ENCODE peak calls at places on chromosomes 12 and 14, in seven cellular contexts. One of them, this sample, is unnamed.

GRCh38 chr14:104322531-104323466 is 184.4 kb downstream of the KIF26A start:
- DNase-seq in lower lobe of right lung: no peak
- DNase-seq in colonic mucosa: peak; percentile 17
- DNase-seq in mucosa of descending colon: peak; percentile 38
- DNase-seq in adrenal gland: no peak
- DNase-seq in OCI-LY7: no peak
- DNase-seq in mammary epithelial cell: no peak
- DNase-seq in this sample: no peak

GRCh38 chr12:6226002-6226700 is 26.0 kb downstream of the CD9 start:
- DNase-seq in mammary epithelial cell: peak; percentile 90
- DNase-seq in mucosa of descending colon: peak; percentile 61
- DNase-seq in colonic mucosa: peak; percentile 68
- DNase-seq in OCI-LY7: no peak
- DNase-seq in lower lobe of right lung: no peak
- DNase-seq in adrenal gland: peak; percentile 91
- DNase-seq in this sample: no peak

GRCh38 chr14:89128616-89129015 is 288.4 kb downstream of the FOXN3 start:
- DNase-seq in mucosa of descending colon: no peak
- DNase-seq in mammary epithelial cell: no peak
- DNase-seq in colonic mucosa: no peak
- DNase-seq in lower lobe of right lung: no peak
- DNase-seq in adrenal gland: no peak
- DNase-seq in OCI-LY7: no peak
- DNase-seq in this sample: no peak

GRCh38 chr14:104693482-104694431 is 4.3 kb downstream of the INF2 start:
- DNase-seq in OCI-LY7: no peak
- DNase-seq in mucosa of descending colon: no peak
- DNase-seq in lower lobe of right lung: no peak
- DNase-seq in colonic mucosa: no peak
- DNase-seq in adrenal gland: no peak
- DNase-seq in mammary epithelial cell: no peak
- DNase-seq in this sample: no peak

GRCh38 chr12:5318874-5319273 is 113.0 kb upstream of the NTF3 start:
- DNase-seq in OCI-LY7: no peak
- DNase-seq in mammary epithelial cell: peak; percentile 90
- DNase-seq in lower lobe of right lung: no peak
- DNase-seq in adrenal gland: peak; percentile 52
- DNase-seq in mucosa of descending colon: peak; percentile 29
- DNase-seq in colonic mucosa: peak; percentile 43
- DNase-seq in this sample: peak; percentile 17

GRCh38 chr12:2119266-2119665 is 66.5 kb downstream of the CACNA1C start:
- DNase-seq in mammary epithelial cell: no peak
- DNase-seq in colonic mucosa: no peak
- DNase-seq in mucosa of descending colon: no peak
- DNase-seq in adrenal gland: no peak
- DNase-seq in OCI-LY7: no peak
- DNase-seq in lower lobe of right lung: no peak
- DNase-seq in this sample: no peak

GRCh38 chr12:109575683-109576082 is 2.1 kb downstream of the MVK start:
- DNase-seq in mammary epithelial cell: no peak
- DNase-seq in lower lobe of right lung: no peak
- DNase-seq in adrenal gland: no peak
- DNase-seq in mucosa of descending colon: no peak
- DNase-seq in colonic mucosa: no peak
- DNase-seq in OCI-LY7: no peak
- DNase-seq in this sample: no peak

GRCh38 chr12:42130670-42131402 is 13.8 kb downstream of the GXYLT1 start:
- DNase-seq in colonic mucosa: no peak
- DNase-seq in mammary epithelial cell: peak; percentile 60
- DNase-seq in lower lobe of right lung: no peak
- DNase-seq in adrenal gland: peak; percentile 53
- DNase-seq in OCI-LY7: no peak
- DNase-seq in mucosa of descending colon: no peak
- DNase-seq in this sample: no peak

GRCh38 chr12:104643921-104644669 is 187.3 kb downstream of the CHST11 start:
- DNase-seq in adrenal gland: no peak
- DNase-seq in colonic mucosa: no peak
- DNase-seq in mammary epithelial cell: no peak
- DNase-seq in OCI-LY7: peak; percentile 65
- DNase-seq in lower lobe of right lung: peak; percentile 61
- DNase-seq in mucosa of descending colon: peak; percentile 30
- DNase-seq in this sample: no peak

GRCh38 chr14:61565836-61566536 is 129.3 kb upstream of the HIF1A start:
- DNase-seq in colonic mucosa: no peak
- DNase-seq in adrenal gland: no peak
- DNase-seq in lower lobe of right lung: no peak
- DNase-seq in OCI-LY7: no peak
- DNase-seq in mucosa of descending colon: no peak
- DNase-seq in mammary epithelial cell: peak; percentile 73
- DNase-seq in this sample: no peak

GRCh38 chr12:47770086-47770726 is 2.8 kb upstream of the SLC48A1 start:
- DNase-seq in mammary epithelial cell: no peak
- DNase-seq in lower lobe of right lung: peak; percentile 19
- DNase-seq in OCI-LY7: no peak
- DNase-seq in colonic mucosa: no peak
- DNase-seq in adrenal gland: no peak
- DNase-seq in mucosa of descending colon: no peak
- DNase-seq in this sample: no peak

GRCh38 chr12:49476091-49476490 is 62.7 kb upstream of the KCNH3 start:
- DNase-seq in mammary epithelial cell: no peak
- DNase-seq in adrenal gland: no peak
- DNase-seq in OCI-LY7: no peak
- DNase-seq in mucosa of descending colon: no peak
- DNase-seq in lower lobe of right lung: no peak
- DNase-seq in colonic mucosa: no peak
- DNase-seq in this sample: no peak

GRCh38 chr14:97298331-97298730 is 501.1 kb downstream of the VRK1 start:
- DNase-seq in lower lobe of right lung: no peak
- DNase-seq in mammary epithelial cell: no peak
- DNase-seq in adrenal gland: no peak
- DNase-seq in OCI-LY7: no peak
- DNase-seq in mucosa of descending colon: no peak
- DNase-seq in colonic mucosa: no peak
- DNase-seq in this sample: no peak

GRCh38 chr12:52673713-52674415 is 6.3 kb downstream of the KRT1 start:
- DNase-seq in mammary epithelial cell: no peak
- DNase-seq in OCI-LY7: no peak
- DNase-seq in mucosa of descending colon: no peak
- DNase-seq in lower lobe of right lung: no peak
- DNase-seq in colonic mucosa: no peak
- DNase-seq in adrenal gland: no peak
- DNase-seq in this sample: no peak
- TF ChIP-seq CTCF in mammary epithelial cell: no peak
- TF ChIP-seq CTCF in OCI-LY7: no peak
- TF ChIP-seq CTCF in mucosa of descending colon: no peak
- TF ChIP-seq CTCF in lower lobe of right lung: no peak
- TF ChIP-seq CTCF in colonic mucosa: no peak
- TF ChIP-seq CTCF in adrenal gland: no peak
- TF ChIP-seq CTCF in this sample: no peak

DNA sequence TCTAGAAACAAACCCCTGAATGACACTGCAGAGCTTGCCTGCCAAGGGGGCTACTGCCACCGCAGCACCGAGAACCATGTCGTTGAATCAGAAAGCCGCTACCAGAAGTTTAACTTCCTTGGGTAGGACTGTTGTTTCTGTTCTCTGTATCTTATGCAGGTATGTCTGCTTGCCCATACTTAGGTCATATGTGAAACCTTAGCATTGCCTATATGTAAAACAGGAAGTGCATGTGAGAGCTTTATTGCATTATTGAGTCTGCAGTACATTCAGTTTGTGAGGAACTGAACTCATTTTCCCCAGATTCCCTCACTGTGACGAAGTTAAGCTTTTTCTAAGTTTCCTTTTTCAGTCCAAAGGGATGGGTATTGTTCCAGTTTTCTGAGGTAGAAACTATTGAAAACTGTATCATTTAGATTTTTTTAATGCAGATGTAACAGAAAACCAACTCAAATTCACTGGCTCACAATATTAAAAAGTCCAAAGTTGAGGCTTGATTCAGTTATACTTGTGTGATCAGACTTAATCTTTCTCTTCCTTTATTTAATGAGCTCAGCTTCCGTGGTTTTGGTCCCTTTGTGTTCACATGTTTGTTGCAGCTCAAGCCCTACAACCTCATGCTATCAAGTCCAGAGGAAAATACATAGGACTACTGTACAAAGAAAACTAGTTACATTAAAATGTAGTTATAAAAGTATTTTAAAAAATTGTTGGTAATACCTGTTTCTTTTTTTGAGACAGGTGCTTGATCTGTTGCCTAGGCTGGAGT is 6.9 kb downstream of the FBXO34 start:
- DNase-seq in OCI-LY7: peak; percentile 61
- DNase-seq in mammary epithelial cell: no peak
- DNase-seq in colonic mucosa: no peak
- DNase-seq in adrenal gland: no peak
- DNase-seq in lower lobe of right lung: no peak
- DNase-seq in mucosa of descending colon: no peak
- DNase-seq in this sample: no peak
- H3K4me3 ChIP-seq in OCI-LY7: peak overlapping the region; percentile 24
- H3K4me3 ChIP-seq in mammary epithelial cell: no peak overlapping the region
- H3K4me3 ChIP-seq in colonic mucosa: no peak overlapping the region
- H3K4me3 ChIP-seq in adrenal gland: no peak overlapping the region
- H3K4me3 ChIP-seq in lower lobe of right lung: no peak overlapping the region
- H3K4me3 ChIP-seq in mucosa of descending colon: no peak overlapping the region
- H3K4me3 ChIP-seq in this sample: no peak overlapping the region

DNA sequence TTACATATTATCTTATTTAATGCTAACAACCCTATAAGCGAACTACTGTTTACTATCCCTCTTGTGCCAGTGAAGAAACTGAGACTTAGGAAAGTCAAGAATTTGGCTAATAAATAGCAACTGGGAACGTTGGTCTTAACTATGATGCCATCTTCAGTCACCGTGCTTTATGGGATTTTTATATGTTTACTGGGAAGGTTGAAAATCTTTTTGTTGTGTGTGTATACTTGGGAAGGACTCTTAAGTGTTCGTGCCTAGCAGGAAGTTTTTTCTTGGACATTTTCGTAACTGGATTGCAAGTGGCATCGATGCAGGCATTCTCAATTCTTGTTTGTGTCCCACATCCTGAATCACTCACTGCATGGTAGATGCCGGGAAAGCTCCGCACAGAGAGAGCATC is 9.4 kb downstream of the SFSWAP start:
- DNase-seq in colonic mucosa: no peak
- DNase-seq in adrenal gland: no peak
- DNase-seq in lower lobe of right lung: no peak
- DNase-seq in OCI-LY7: no peak
- DNase-seq in mucosa of descending colon: no peak
- DNase-seq in mammary epithelial cell: no peak
- DNase-seq in this sample: no peak
- H3K36me3 ChIP-seq in colonic mucosa: peaks cover 8% of the 10 kb centered on the region
- H3K36me3 ChIP-seq in adrenal gland: no peaks in the 10 kb centered on the region
- H3K36me3 ChIP-seq in lower lobe of right lung: peaks cover 96% of the 10 kb centered on the region
- H3K36me3 ChIP-seq in OCI-LY7: peaks cover 99% of the 10 kb centered on the region
- H3K36me3 ChIP-seq in mucosa of descending colon: no peaks in the 10 kb centered on the region
- H3K36me3 ChIP-seq in mammary epithelial cell: peaks cover 39% of the 10 kb centered on the region
- H3K36me3 ChIP-seq in this sample: peaks cover 22% of the 10 kb centered on the region

DNA sequence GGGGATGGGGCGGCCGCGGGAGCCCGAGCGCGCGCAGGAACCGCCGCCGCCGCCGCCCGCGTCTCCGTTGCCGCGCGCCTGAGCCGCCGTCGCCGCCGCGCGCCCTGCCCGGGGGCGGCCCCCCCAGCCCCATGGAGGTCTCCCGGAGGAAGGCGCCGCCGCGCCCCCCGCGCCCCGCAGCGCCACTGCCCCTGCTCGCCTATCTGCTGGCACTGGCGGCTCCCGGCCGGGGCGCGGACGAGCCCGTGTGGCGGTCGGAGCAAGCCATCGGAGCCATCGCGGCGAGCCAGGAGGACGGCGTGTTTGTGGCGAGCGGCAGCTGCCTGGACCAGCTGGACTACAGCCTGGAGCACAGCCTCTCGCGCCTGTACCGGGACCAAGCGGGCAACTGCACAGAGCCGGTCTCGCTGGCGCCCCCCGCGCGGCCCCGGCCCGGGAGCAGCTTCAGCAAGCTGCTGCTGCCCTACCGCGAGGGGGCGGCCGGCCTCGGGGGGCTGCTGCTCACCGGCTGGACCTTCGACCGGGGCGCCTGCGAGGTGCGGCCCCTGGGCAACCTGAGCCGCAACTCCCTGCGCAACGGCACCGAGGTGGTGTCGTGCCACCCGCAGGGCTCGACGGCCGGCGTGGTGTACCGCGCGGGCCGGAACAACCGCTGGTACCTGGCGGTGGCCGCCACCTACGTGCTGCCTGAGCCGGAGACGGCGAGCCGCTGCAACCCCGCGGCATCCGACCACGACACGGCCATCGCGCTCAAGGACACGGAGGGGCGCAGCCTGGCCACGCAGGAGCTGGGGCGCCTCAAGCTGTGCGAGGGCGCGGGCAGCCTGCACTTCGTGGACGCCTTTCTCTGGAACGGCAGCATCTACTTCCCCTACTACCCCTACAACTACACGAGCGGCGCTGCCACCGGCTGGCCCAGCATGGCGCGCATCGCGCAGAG is 734 bp downstream of the PLXNC1 start:
- DNase-seq in mucosa of descending colon: peak; percentile 57
- DNase-seq in colonic mucosa: peak; percentile 50
- DNase-seq in mammary epithelial cell: peak; percentile 17
- DNase-seq in OCI-LY7: peak; percentile 69
- DNase-seq in lower lobe of right lung: peak; percentile 71
- DNase-seq in adrenal gland: peak; percentile 36
- DNase-seq in this sample: no peak
- TF ChIP-seq CTCF in mucosa of descending colon: no peak
- TF ChIP-seq CTCF in colonic mucosa: peak; percentile 40
- TF ChIP-seq CTCF in mammary epithelial cell: no peak
- TF ChIP-seq CTCF in OCI-LY7: peak; percentile 75
- TF ChIP-seq CTCF in lower lobe of right lung: peak; percentile 41
- TF ChIP-seq CTCF in adrenal gland: no peak
- TF ChIP-seq CTCF in this sample: peak; percentile 10

GRCh38 chr14:24677956-24678355 is 44.0 kb upstream of the GZMB start:
- DNase-seq in adrenal gland: no peak
- DNase-seq in OCI-LY7: no peak
- DNase-seq in lower lobe of right lung: no peak
- DNase-seq in colonic mucosa: no peak
- DNase-seq in mammary epithelial cell: peak; percentile 58
- DNase-seq in mucosa of descending colon: no peak
- DNase-seq in this sample: no peak

GRCh38 chr14:24679248-24680085 is 45.5 kb upstream of the GZMB start:
- DNase-seq in OCI-LY7: no peak
- DNase-seq in mammary epithelial cell: no peak
- DNase-seq in mucosa of descending colon: no peak
- DNase-seq in lower lobe of right lung: no peak
- DNase-seq in colonic mucosa: no peak
- DNase-seq in adrenal gland: no peak
- DNase-seq in this sample: no peak

GRCh38 chr14:24680516-24680915 is 46.5 kb upstream of the GZMB start:
- DNase-seq in OCI-LY7: no peak
- DNase-seq in mucosa of descending colon: no peak
- DNase-seq in mammary epithelial cell: no peak
- DNase-seq in adrenal gland: no peak
- DNase-seq in colonic mucosa: no peak
- DNase-seq in lower lobe of right lung: no peak
- DNase-seq in this sample: no peak

GRCh38 chr14:24681056-24681455 is 47.1 kb upstream of the GZMB start:
- DNase-seq in OCI-LY7: no peak
- DNase-seq in colonic mucosa: no peak
- DNase-seq in mucosa of descending colon: no peak
- DNase-seq in lower lobe of right lung: no peak
- DNase-seq in adrenal gland: no peak
- DNase-seq in mammary epithelial cell: no peak
- DNase-seq in this sample: no peak

GRCh38 chr14:24678801-24679247 is 44.8 kb upstream of the GZMB start:
- DNase-seq in OCI-LY7: peak; percentile 90
- DNase-seq in mammary epithelial cell: peak; percentile 76
- DNase-seq in adrenal gland: peak; percentile 82
- DNase-seq in lower lobe of right lung: peak; percentile 61
- DNase-seq in mucosa of descending colon: peak; percentile 90
- DNase-seq in colonic mucosa: peak; percentile 85
- DNase-seq in this sample: peak; percentile 14
- H3K4me3 ChIP-seq in OCI-LY7: peak overlapping the region; percentile 31
- H3K4me3 ChIP-seq in mammary epithelial cell: no peak overlapping the region
- H3K4me3 ChIP-seq in adrenal gland: peak overlapping the region; percentile 46
- H3K4me3 ChIP-seq in lower lobe of right lung: peak overlapping the region; percentile 43
- H3K4me3 ChIP-seq in mucosa of descending colon: no peak overlapping the region
- H3K4me3 ChIP-seq in colonic mucosa: no peak overlapping the region
- H3K4me3 ChIP-seq in this sample: peak overlapping the region; percentile 32